ENCODE peak calls at places on chromosomes 16 and 17, in nine cellular contexts. One of them, this sample, is unnamed.

GRCh38 chr16:24273511-24273910 is 17.4 kb downstream of the CACNG3 start:
- DNase-seq in mesendoderm: no peak
- DNase-seq in fibroblast of lung: peak; percentile 1
- DNase-seq in H9: no peak
- DNase-seq in K562: no peak
- DNase-seq in neuronal stem cell: no peak
- DNase-seq in HCT116: no peak
- DNase-seq in PC-3: peak; percentile 62
- DNase-seq in HepG2: no peak
- DNase-seq in this sample: peak; percentile 1

GRCh38 chr17:352421-353212 is at the start of gene RPH3AL:
- DNase-seq in mesendoderm: peak; percentile 72
- DNase-seq in fibroblast of lung: peak; percentile 40
- DNase-seq in H9: peak; percentile 54
- DNase-seq in K562: no peak
- DNase-seq in neuronal stem cell: peak; percentile 48
- DNase-seq in HCT116: peak; percentile 36
- DNase-seq in PC-3: peak; percentile 83
- DNase-seq in HepG2: peak; percentile 92
- DNase-seq in this sample: peak; percentile 20

GRCh38 chr16:86391486-86391885 is 118.8 kb upstream of the FOXF1 start:
- DNase-seq in mesendoderm: no peak
- DNase-seq in fibroblast of lung: peak; percentile 64
- DNase-seq in H9: no peak
- DNase-seq in K562: no peak
- DNase-seq in neuronal stem cell: no peak
- DNase-seq in HCT116: no peak
- DNase-seq in PC-3: no peak
- DNase-seq in HepG2: no peak
- DNase-seq in this sample: peak; percentile 66

GRCh38 chr17:59641799-59642484 is 22.2 kb downstream of the CLTC start:
- DNase-seq in mesendoderm: peak; percentile 25
- DNase-seq in fibroblast of lung: peak; percentile 20
- DNase-seq in H9: no peak
- DNase-seq in K562: no peak
- DNase-seq in neuronal stem cell: no peak
- DNase-seq in HCT116: no peak
- DNase-seq in PC-3: peak; percentile 22
- DNase-seq in HepG2: no peak
- DNase-seq in this sample: no peak

GRCh38 chr17:71023631-71024030 is 854.3 kb downstream of the KCNJ2 start:
- DNase-seq in mesendoderm: no peak
- DNase-seq in fibroblast of lung: peak; percentile 21
- DNase-seq in H9: no peak
- DNase-seq in K562: no peak
- DNase-seq in neuronal stem cell: no peak
- DNase-seq in HCT116: no peak
- DNase-seq in PC-3: peak; percentile 9
- DNase-seq in HepG2: no peak
- DNase-seq in this sample: peak; percentile 4

GRCh38 chr17:64679710-64680216 is 17.7 kb upstream of the SMURF2 start:
- DNase-seq in mesendoderm: peak; percentile 67
- DNase-seq in fibroblast of lung: peak; percentile 99
- DNase-seq in H9: no peak
- DNase-seq in K562: no peak
- DNase-seq in neuronal stem cell: no peak
- DNase-seq in HCT116: peak; percentile 91
- DNase-seq in PC-3: peak; percentile 99
- DNase-seq in HepG2: peak; percentile 81
- DNase-seq in this sample: peak; percentile 99

GRCh38 chr17:78409191-78409621 is 30.8 kb downstream of the PGS1 start:
- DNase-seq in mesendoderm: no peak
- DNase-seq in fibroblast of lung: no peak
- DNase-seq in H9: no peak
- DNase-seq in K562: no peak
- DNase-seq in neuronal stem cell: no peak
- DNase-seq in HCT116: no peak
- DNase-seq in PC-3: peak; percentile 45
- DNase-seq in HepG2: no peak
- DNase-seq in this sample: no peak

GRCh38 chr17:49076575-49077384 is 55.8 kb upstream of the B4GALNT2 start:
- DNase-seq in mesendoderm: no peak
- DNase-seq in fibroblast of lung: peak; percentile 91
- DNase-seq in H9: no peak
- DNase-seq in K562: no peak
- DNase-seq in neuronal stem cell: no peak
- DNase-seq in HCT116: no peak
- DNase-seq in PC-3: peak; percentile 97
- DNase-seq in HepG2: no peak
- DNase-seq in this sample: peak; percentile 89

GRCh38 chr17:21528031-21528684 is 152.0 kb downstream of the KCNJ12 start:
- DNase-seq in mesendoderm: no peak
- DNase-seq in fibroblast of lung: no peak
- DNase-seq in H9: no peak
- DNase-seq in K562: no peak
- DNase-seq in neuronal stem cell: no peak
- DNase-seq in HCT116: no peak
- DNase-seq in PC-3: no peak
- DNase-seq in HepG2: no peak
- DNase-seq in this sample: no peak

GRCh38 chr17:44108440-44109311 is 14.8 kb downstream of the HDAC5 start:
- DNase-seq in mesendoderm: no peak
- DNase-seq in fibroblast of lung: peak; percentile 97
- DNase-seq in H9: no peak
- DNase-seq in K562: peak; percentile 55
- DNase-seq in neuronal stem cell: no peak
- DNase-seq in HCT116: no peak
- DNase-seq in PC-3: no peak
- DNase-seq in HepG2: peak; percentile 97
- DNase-seq in this sample: peak; percentile 95

GRCh38 chr16:73365010-73365409 is 317.1 kb upstream of the ZFHX3 start:
- DNase-seq in mesendoderm: no peak
- DNase-seq in fibroblast of lung: peak; percentile 10
- DNase-seq in H9: no peak
- DNase-seq in K562: no peak
- DNase-seq in neuronal stem cell: no peak
- DNase-seq in HCT116: no peak
- DNase-seq in PC-3: no peak
- DNase-seq in HepG2: no peak
- DNase-seq in this sample: peak; percentile 3

GRCh38 chr17:19288453-19288852 is 51.3 kb downstream of the EPN2 start:
- DNase-seq in mesendoderm: peak; percentile 96
- DNase-seq in fibroblast of lung: peak; percentile 45
- DNase-seq in H9: peak; percentile 82
- DNase-seq in K562: no peak
- DNase-seq in neuronal stem cell: no peak
- DNase-seq in HCT116: no peak
- DNase-seq in PC-3: no peak
- DNase-seq in HepG2: peak; percentile 59
- DNase-seq in this sample: no peak

DNA sequence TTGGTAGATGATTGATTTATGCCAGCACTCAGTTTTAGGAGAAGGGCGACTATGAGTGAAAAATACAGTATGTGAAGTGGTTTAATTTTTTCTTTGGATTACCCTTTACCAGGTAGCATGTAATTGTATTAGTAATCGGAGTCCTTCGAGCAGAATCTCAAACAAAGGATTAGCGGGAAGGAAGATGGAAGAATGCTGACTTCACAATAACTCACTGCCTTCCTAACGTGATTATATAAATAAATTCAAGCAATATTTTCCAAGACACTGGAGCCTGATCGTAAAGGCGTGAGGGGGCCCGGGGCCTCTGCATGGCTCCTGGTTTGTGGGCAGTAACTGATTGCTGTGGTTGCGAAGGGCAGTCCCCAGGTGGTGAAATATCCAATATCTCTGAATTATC is 295.7 kb upstream of the N4BP1 start:
- DNase-seq in mesendoderm: no peak
- DNase-seq in fibroblast of lung: no peak
- DNase-seq in H9: no peak
- DNase-seq in K562: no peak
- DNase-seq in neuronal stem cell: no peak
- DNase-seq in HCT116: no peak
- DNase-seq in PC-3: no peak
- DNase-seq in HepG2: no peak
- DNase-seq in this sample: no peak
- H3K4me2 ChIP-seq in mesendoderm: no peak overlapping the region
- H3K4me2 ChIP-seq in fibroblast of lung: no peak overlapping the region
- H3K4me2 ChIP-seq in H9: no peak overlapping the region
- H3K4me2 ChIP-seq in K562: no peak overlapping the region
- H3K4me2 ChIP-seq in neuronal stem cell: no peak overlapping the region
- H3K4me2 ChIP-seq in HCT116: no peak overlapping the region
- H3K4me2 ChIP-seq in PC-3: no peak overlapping the region
- H3K4me2 ChIP-seq in HepG2: no peak overlapping the region
- H3K4me2 ChIP-seq in this sample: no peak overlapping the region

GRCh38 chr17:35476283-35476820 is 27.8 kb upstream of the SLFN13 start:
- DNase-seq in mesendoderm: no peak
- DNase-seq in fibroblast of lung: no peak
- DNase-seq in H9: no peak
- DNase-seq in K562: no peak
- DNase-seq in neuronal stem cell: no peak
- DNase-seq in HCT116: no peak
- DNase-seq in PC-3: no peak
- DNase-seq in HepG2: no peak
- DNase-seq in this sample: no peak
- H3K27me3 ChIP-seq in mesendoderm: peaks cover 8% of the 10 kb centered on the region
- H3K27me3 ChIP-seq in fibroblast of lung: no peaks in the 10 kb centered on the region
- H3K27me3 ChIP-seq in H9: peaks cover 7% of the 10 kb centered on the region
- H3K27me3 ChIP-seq in K562: no peaks in the 10 kb centered on the region
- H3K27me3 ChIP-seq in neuronal stem cell: peaks cover 8% of the 10 kb centered on the region
- H3K27me3 ChIP-seq in HCT116: peaks cover 48% of the 10 kb centered on the region
- H3K27me3 ChIP-seq in PC-3: peaks cover 42% of the 10 kb centered on the region
- H3K27me3 ChIP-seq in HepG2: peaks cover 4% of the 10 kb centered on the region
- H3K27me3 ChIP-seq in this sample: peaks cover 16% of the 10 kb centered on the region

DNA sequence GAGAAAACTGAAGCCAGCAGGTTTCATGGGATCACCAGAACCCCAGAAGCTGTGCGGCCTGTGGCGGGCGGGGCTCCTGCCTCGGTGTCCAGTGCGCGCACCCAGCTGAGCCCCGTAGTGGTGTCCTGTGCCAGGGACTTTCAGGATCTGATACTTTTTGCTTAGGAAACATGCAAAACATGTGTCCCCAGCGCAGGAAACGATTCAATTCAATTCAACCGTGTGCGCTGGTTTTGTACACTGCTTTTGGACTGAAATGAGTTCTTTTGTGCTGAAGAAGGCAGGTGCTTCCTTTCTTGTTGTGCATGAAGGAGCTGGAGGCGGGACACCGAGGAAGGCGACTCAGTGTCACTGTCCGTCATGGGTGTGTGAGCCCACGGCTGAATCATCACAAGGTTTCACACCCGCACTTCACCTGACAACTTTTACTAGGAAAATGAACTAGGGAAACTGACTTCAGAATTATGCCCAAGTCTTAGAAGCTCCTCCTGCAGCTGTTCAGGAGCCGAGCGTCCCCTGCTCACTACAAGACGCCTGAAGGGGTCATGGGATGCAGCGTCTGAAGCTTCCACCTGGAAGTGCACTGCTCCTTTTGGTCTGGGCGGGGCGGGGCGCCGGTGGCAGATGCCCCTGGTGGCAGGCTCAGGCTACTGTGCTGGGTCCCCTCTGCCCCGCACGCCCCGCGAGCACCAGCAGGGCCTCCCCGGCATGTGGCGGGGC is 31.4 kb upstream of the ZNF750 start:
- DNase-seq in mesendoderm: no peak
- DNase-seq in fibroblast of lung: no peak
- DNase-seq in H9: no peak
- DNase-seq in K562: no peak
- DNase-seq in neuronal stem cell: no peak
- DNase-seq in HCT116: no peak
- DNase-seq in PC-3: no peak
- DNase-seq in HepG2: no peak
- DNase-seq in this sample: no peak
- H3K27ac ChIP-seq in mesendoderm: no peak overlapping the region
- H3K27ac ChIP-seq in fibroblast of lung: no peak overlapping the region
- H3K27ac ChIP-seq in H9: no peak overlapping the region
- H3K27ac ChIP-seq in K562: no peak overlapping the region
- H3K27ac ChIP-seq in neuronal stem cell: no peak overlapping the region
- H3K27ac ChIP-seq in HCT116: no peak overlapping the region
- H3K27ac ChIP-seq in PC-3: no peak overlapping the region
- H3K27ac ChIP-seq in HepG2: no peak overlapping the region
- H3K27ac ChIP-seq in this sample: no peak overlapping the region

GRCh38 chr16:69466547-69466946 is 42.1 kb downstream of the CYB5B start:
- DNase-seq in mesendoderm: no peak
- DNase-seq in fibroblast of lung: no peak
- DNase-seq in H9: no peak
- DNase-seq in K562: no peak
- DNase-seq in neuronal stem cell: no peak
- DNase-seq in HCT116: no peak
- DNase-seq in PC-3: peak; percentile 33
- DNase-seq in HepG2: no peak
- DNase-seq in this sample: no peak

GRCh38 chr16:69463876-69464275 is 39.5 kb downstream of the CYB5B start:
- DNase-seq in mesendoderm: peak; percentile 40
- DNase-seq in fibroblast of lung: no peak
- DNase-seq in H9: no peak
- DNase-seq in K562: no peak
- DNase-seq in neuronal stem cell: no peak
- DNase-seq in HCT116: no peak
- DNase-seq in PC-3: no peak
- DNase-seq in HepG2: no peak
- DNase-seq in this sample: no peak

GRCh38 chr16:69467531-69468204 is 43.2 kb downstream of the CYB5B start:
- DNase-seq in mesendoderm: no peak
- DNase-seq in fibroblast of lung: no peak
- DNase-seq in H9: no peak
- DNase-seq in K562: no peak
- DNase-seq in neuronal stem cell: no peak
- DNase-seq in HCT116: no peak
- DNase-seq in PC-3: no peak
- DNase-seq in HepG2: peak; percentile 52
- DNase-seq in this sample: no peak

GRCh38 chr16:69465881-69466280 is 41.5 kb downstream of the CYB5B start:
- DNase-seq in mesendoderm: no peak
- DNase-seq in fibroblast of lung: no peak
- DNase-seq in H9: no peak
- DNase-seq in K562: no peak
- DNase-seq in neuronal stem cell: no peak
- DNase-seq in HCT116: no peak
- DNase-seq in PC-3: no peak
- DNase-seq in HepG2: peak; percentile 87
- DNase-seq in this sample: no peak

DNA sequence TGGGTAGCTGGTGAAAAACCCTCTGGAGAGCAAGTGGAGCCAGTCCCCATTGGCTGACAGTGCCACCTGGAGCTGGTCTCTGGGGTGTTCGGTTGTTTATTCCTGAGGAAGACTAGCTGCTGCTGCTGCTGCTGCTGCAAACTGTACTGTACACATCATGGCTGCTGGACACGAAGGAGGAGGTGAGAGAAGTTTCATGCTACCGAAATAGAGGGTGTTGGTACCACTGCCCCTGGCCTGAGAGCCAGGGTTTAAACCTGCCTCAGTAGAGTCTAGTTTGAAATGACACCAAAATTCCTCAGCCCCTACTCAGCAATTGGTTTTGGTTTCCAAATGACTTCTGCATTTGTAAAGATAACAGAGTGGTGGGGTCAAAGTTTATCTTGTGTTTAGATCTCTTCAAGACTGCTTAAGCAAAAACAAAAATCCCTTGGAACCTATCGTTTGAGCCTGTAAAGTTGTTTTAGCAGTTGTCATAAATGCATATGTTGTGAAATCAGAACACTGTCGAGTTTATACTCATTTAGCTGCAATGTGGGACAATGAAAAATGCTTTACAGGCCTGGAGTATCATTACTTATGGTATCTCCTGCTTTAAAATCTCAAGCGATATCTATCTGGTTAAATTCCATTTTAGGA is 40.8 kb downstream of the CYB5B start:
- DNase-seq in mesendoderm: peak; percentile 53
- DNase-seq in fibroblast of lung: peak; percentile 69
- DNase-seq in H9: no peak
- DNase-seq in K562: no peak
- DNase-seq in neuronal stem cell: no peak
- DNase-seq in HCT116: no peak
- DNase-seq in PC-3: no peak
- DNase-seq in HepG2: peak; percentile 45
- DNase-seq in this sample: peak; percentile 61
- H3K4me2 ChIP-seq in mesendoderm: no peak overlapping the region
- H3K4me2 ChIP-seq in fibroblast of lung: no peak overlapping the region
- H3K4me2 ChIP-seq in H9: no peak overlapping the region
- H3K4me2 ChIP-seq in K562: no peak overlapping the region
- H3K4me2 ChIP-seq in neuronal stem cell: no peak overlapping the region
- H3K4me2 ChIP-seq in HCT116: no peak overlapping the region
- H3K4me2 ChIP-seq in PC-3: no peak overlapping the region
- H3K4me2 ChIP-seq in HepG2: peak overlapping the region; percentile 66
- H3K4me2 ChIP-seq in this sample: peak overlapping the region; percentile 36

This sample was measured in astrocyte.